ENCODE peak calls at places on chromosome 7, in four cellular contexts. I, Z, G and D are unnamed samples.

GRCh38 chr7:23418046-23418445 is 52.2 kb downstream of the IGF2BP3 start:
- DNase-seq in I (peak; percentile 67), Z (peak; percentile 79), G (no peak), D (peak; percentile 73)

GRCh38 chr7:30196408-30196807 is 61.6 kb downstream of the MTURN start:
- DNase-seq in I (no peak), Z (no peak), G (no peak), D (no peak)

GRCh38 chr7:8211725-8212096 is 50.3 kb downstream of the ICA1 start:
- DNase-seq in I (no peak), Z (no peak), G (no peak), D (no peak)

GRCh38 chr7:155256081-155256760 is 41.5 kb upstream of the INSIG1 start:
- DNase-seq in I (no peak), Z (no peak), G (no peak), D (no peak)

GRCh38 chr7:152367170-152367569 is 68.6 kb downstream of the KMT2C start:
- DNase-seq in I (no peak), Z (no peak), G (no peak), D (no peak)

GRCh38 chr7:102890292-102890970 is 22.4 kb upstream of the LRRC17 start:
- DNase-seq in I (peak; percentile 74), Z (peak; percentile 36), G (no peak), D (no peak)

GRCh38 chr7:152894295-152895170 is 135.0 kb downstream of the ACTR3B start:
- DNase-seq in I (peak; percentile 47), Z (peak; percentile 29), G (no peak), D (no peak)

GRCh38 chr7:9937944-9938631 is 1035.6 kb upstream of the PHF14 start:
- DNase-seq in I (peak; percentile 2), Z (peak; percentile 36), G (no peak), D (peak; percentile 59)

GRCh38 chr7:158576050-158576762 is 11.4 kb downstream of the PTPRN2 start:
- DNase-seq in I (no peak), Z (no peak), G (no peak), D (no peak)

GRCh38 chr7:3943779-3944520 is 642.9 kb downstream of the SDK1 start:
- DNase-seq in I (no peak), Z (no peak), G (no peak), D (peak; percentile 28)

GRCh38 chr7:5776894-5777645 is 4.4 kb downstream of the RNF216 start:
- DNase-seq in I (no peak), Z (no peak), G (no peak), D (no peak)

GRCh38 chr7:154431045-154431444 is 378.8 kb downstream of the DPP6 start:
- DNase-seq in I (no peak), Z (no peak), G (no peak), D (no peak)

GRCh38 chr7:11412036-11412435 is 420.0 kb downstream of the THSD7A start:
- DNase-seq in I (no peak), Z (no peak), G (no peak), D (no peak)

GRCh38 chr7:18624436-18624835 is 128.9 kb downstream of the HDAC9 start:
- DNase-seq in I (no peak), Z (no peak), G (no peak), D (no peak)

GRCh38 chr7:116216956-116217570 is 6.7 kb downstream of the TES start:
- DNase-seq in I (peak; percentile 60), Z (peak; percentile 66), G (no peak), D (peak; percentile 70)

GRCh38 chr7:33981686-33982424 is 76.5 kb downstream of the BMPER start:
- DNase-seq in I (peak; percentile 82), Z (no peak), G (no peak), D (no peak)

GRCh38 chr7:144818516-144818915 is 17.3 kb downstream of the TPK1 start:
- DNase-seq in I (no peak), Z (no peak), G (no peak), D (peak; percentile 3)

GRCh38 chr7:80681272-80681885 is 42.9 kb downstream of the CD36 start:
- DNase-seq in I (peak; percentile 65), Z (peak; percentile 55), G (no peak), D (peak; percentile 47)

GRCh38 chr7:25396661-25397060 is 168.4 kb upstream of the NPVF start:
- DNase-seq in I (no peak), Z (no peak), G (no peak), D (no peak)

GRCh38 chr7:112383671-112384417 is 66.4 kb upstream of the IFRD1 start:
- DNase-seq in I (peak; percentile 28), Z (peak; percentile 45), G (no peak), D (peak; percentile 21)

GRCh38 chr7:124992881-124993562 is 63.4 kb upstream of the POT1 start:
- DNase-seq in I (peak; percentile 89), Z (peak; percentile 77), G (no peak), D (peak; percentile 88)

GRCh38 chr7:11427686-11428273 is 404.2 kb downstream of the THSD7A start:
- DNase-seq in I (peak; percentile 80), Z (peak; percentile 74), G (no peak), D (peak; percentile 69)

DNA sequence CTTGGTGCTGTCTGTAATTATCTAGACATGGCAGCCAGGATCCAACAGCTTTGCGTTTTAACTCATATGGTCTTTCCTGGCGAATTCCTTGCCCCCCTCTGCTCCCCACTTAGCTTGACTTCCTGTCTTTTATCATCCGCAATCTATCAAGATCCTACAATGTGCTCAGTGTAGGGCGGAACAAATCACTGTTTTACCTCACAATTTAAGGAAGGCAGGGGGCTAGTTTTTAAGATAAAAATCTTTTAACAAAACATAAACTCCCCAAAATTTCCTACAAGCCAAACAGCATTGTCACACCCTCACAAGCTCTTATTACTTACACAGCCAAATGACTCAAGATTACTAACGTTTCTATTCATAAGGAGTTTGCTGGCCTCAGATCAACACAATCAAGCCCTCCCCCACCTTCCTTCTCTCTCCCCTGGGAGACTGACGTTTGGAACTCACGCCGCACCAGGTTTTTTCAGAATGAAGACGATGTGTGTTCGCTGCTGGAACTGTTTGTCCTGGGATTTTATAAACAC is 1.3 kb upstream of the CDK14 start:
- DNase-seq in I (peak; percentile 96), Z (peak; percentile 90), G (peak; percentile 39), D (peak; percentile 97)
- H3K4me3 ChIP-seq in I (peak overlapping the region; percentile 93), Z (peak overlapping the region; percentile 90), G (peak overlapping the region; percentile 86), D (peak overlapping the region; percentile 72)

GRCh38 chr7:106258789-106259188 is 26.0 kb downstream of the NAMPT start:
- DNase-seq in I (no peak), Z (no peak), G (no peak), D (no peak)
- H3K36me3 ChIP-seq in I (peaks cover 43% of the 10 kb centered on the region), Z (peaks cover 48% of the 10 kb centered on the region), G (peaks cover 78% of the 10 kb centered on the region), D (peaks cover 20% of the 10 kb centered on the region)

DNA sequence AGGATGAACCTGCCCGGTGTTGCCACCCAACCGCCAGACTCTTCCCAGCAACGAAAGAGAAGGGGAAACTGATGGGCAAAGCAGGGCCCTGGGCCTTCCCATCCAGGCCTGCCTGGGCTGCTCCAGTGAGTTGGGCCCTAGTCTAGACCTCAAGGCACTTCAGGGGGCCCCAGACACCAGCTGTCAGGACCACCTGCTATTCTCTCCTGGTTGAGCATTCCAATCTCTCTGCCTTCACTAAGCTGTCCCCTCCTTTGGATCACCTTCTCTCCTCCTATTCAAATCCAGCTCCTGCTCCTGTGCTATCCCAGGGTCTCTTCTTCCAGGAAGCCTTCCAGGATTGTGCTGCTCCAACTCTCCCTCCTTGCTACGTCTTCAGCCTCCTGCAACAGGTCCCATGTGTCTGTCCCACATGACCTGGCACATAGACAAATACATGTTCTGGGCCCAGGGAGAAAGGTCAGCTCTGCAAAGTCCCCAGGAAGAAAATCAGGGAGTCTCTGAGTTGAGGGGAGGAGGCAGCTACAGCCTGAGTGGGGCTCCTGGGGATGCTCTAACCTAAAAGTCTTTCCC is 3.1 kb downstream of the STX1A start:
- DNase-seq in I (no peak), Z (no peak), G (no peak), D (no peak)
- H3K4me3 ChIP-seq in I (peak overlapping the region; percentile 20), Z (peak overlapping the region; percentile 95), G (no peak overlapping the region), D (no peak overlapping the region)

GRCh38 chr7:43482679-43483252 is 100.1 kb upstream of the STK17A start:
- DNase-seq in I (peak; percentile 27), Z (no peak), G (no peak), D (peak; percentile 36)

GRCh38 chr7:43479042-43479441 is 103.9 kb upstream of the STK17A start:
- DNase-seq in I (no peak), Z (peak; percentile 31), G (no peak), D (peak; percentile 35)

GRCh38 chr7:43480581-43480980 is 102.3 kb upstream of the STK17A start:
- DNase-seq in I (no peak), Z (peak; percentile 60), G (no peak), D (peak; percentile 76)

GRCh38 chr7:43481905-43482678 is 100.8 kb upstream of the STK17A start:
- DNase-seq in I (peak; percentile 47), Z (peak; percentile 59), G (no peak), D (no peak)

DNA sequence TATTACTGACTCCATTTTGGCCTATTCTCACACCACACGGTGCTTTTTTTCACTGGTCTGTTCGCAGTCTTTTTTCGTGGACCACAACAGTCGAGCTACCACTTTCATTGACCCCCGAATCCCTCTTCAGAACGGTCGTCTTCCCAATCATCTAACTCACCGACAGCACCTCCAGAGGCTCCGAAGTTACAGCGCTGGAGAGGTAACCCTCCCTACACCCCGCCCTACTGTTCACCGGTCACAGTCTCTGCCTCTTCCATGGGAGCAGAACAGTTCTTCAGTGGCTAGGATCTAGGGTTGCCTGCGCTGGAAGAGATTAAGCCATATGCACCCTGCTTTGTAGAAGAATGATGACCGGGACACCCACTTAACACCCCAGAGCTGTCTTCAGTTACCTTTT is 103.4 kb upstream of the STK17A start:
- DNase-seq in I (no peak), Z (no peak), G (no peak), D (no peak)
- H3K36me3 ChIP-seq in I (no peaks in the 10 kb centered on the region), Z (no peaks in the 10 kb centered on the region), G (no peaks in the 10 kb centered on the region), D (no peaks in the 10 kb centered on the region)

DNA sequence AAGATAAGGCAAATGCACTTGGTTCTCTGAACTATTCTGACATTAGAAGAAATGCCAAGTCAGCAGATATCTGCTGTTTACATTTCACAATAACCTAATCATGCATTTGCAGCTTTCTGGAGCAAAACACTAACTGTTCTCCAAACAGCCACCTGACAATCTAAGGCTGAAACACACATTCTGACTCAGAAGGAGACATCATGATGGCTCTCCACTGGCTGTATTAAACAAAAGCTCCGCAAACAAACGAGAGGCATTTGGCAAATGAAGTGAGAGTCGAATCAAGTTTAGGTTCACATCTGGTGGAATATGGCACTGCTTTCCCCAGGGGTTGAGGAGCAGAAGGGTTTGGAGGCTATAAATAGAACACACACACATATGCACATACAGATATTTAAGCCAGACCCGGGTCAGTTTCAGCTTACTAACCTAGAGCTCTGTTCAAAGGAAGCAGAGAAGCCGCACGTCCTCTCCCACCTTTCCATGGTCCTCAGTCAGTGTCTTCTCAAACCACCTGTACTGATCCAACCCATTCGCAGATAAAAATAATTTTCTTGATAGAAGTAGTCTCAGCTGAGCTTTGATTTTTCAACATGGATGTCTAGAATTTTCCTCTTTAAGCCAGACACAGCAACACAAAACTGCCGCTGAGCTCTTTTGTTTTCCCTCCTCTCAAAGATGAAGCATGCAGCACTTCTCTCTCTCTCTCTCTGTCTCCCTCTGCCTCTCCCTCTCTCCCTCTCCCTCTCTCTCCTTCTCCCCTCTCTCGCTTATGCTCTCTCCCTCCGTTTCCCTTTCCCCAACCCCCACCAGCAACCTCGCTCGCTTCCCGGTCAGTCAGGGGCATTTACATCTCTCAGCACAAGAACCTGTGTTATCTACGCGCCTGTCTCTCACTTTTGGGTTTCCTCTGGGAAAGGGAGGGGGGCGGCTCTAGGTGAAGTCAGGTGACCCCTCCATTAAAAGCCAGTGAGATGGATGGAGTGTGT is 682.8 kb downstream of the MAGI2 start:
- DNase-seq in I (peak; percentile 49), Z (no peak), G (no peak), D (peak; percentile 26)
- H3K4me3 ChIP-seq in I (peak overlapping the region; percentile 77), Z (no peak overlapping the region), G (peak overlapping the region; percentile 61), D (no peak overlapping the region)